ENCODE peak calls at places on chromosomes 7 and 10, in six cellular contexts. Q is astrocyte of the cerebellum, W is right lobe of liver, E is fibroblast of mammary gland, N is SK-N-SH, Z is tibial artery. X is an unnamed sample.

GRCh38 chr7:154684651-154685563 is 318.0 kb downstream of the PAXIP1 start:
- DNase-seq in Q (no peak), W (no peak), E (no peak), N (peak), Z (no peak), X (no peak)

GRCh38 chr7:107505997-107506682 is 36.3 kb downstream of the GPR22 start:
- DNase-seq in E (peak), Z (no peak), W (peak), N (no peak), Q (no peak), X (no peak)

GRCh38 chr7:155380986-155381851 is 76.7 kb upstream of the EN2 start:
- DNase-seq in E (no peak), N (peak), Q (no peak), W (no peak), Z (no peak), X (no peak)

GRCh38 chr7:2309889-2310331 is 4.3 kb downstream of the SNX8 start:
- DNase-seq in Z (no peak), N (no peak), E (peak), Q (peak), W (no peak), X (peak)

GRCh38 chr7:157768198-157768597 is 431.4 kb downstream of the DNAJB6 start:
- DNase-seq in E (no peak), W (no peak), N (no peak), Q (no peak), Z (no peak), X (no peak)

GRCh38 chr7:151715661-151716338 is 161.1 kb downstream of the PRKAG2 start:
- DNase-seq in N (no peak), E (no peak), Q (no peak), Z (no peak), W (no peak), X (no peak)

GRCh38 chr10:122844146-122844545 is 1.5 kb downstream of the CUZD1 start:
- DNase-seq in Q (no peak), W (no peak), Z (no peak), N (no peak), E (no peak), X (no peak)

GRCh38 chr10:62037166-62037831 is 135.8 kb downstream of the ARID5B start:
- DNase-seq in N (no peak), W (no peak), Z (no peak), Q (no peak), E (peak), X (peak)

GRCh38 chr7:13179011-13179574 is 491.7 kb downstream of the ARL4A start:
- DNase-seq in E (peak), N (peak), W (no peak), Q (no peak), Z (no peak), X (no peak)

GRCh38 chr7:7653568-7654187 is 13.1 kb downstream of the UMAD1 start:
- DNase-seq in N (peak), Q (no peak), W (no peak), Z (no peak), E (peak), X (no peak)

GRCh38 chr7:17802056-17802455 is 138.2 kb downstream of the SNX13 start:
- DNase-seq in Z (no peak), W (no peak), Q (no peak), E (peak), N (no peak), X (peak)

GRCh38 chr7:120981888-120982615 is 6.5 kb upstream of the CPED1 start:
- DNase-seq in E (peak), N (no peak), W (no peak), Z (no peak), Q (peak), X (peak)

GRCh38 chr7:15889501-15889900 is 203.0 kb upstream of the MEOX2 start:
- DNase-seq in Q (no peak), N (peak), W (no peak), E (peak), Z (peak), X (peak)

GRCh38 chr10:96512997-96513685 is 585 bp downstream of the TLL2 start:
- DNase-seq in E (peak), W (peak), N (peak), Q (no peak), Z (no peak), X (peak)

GRCh38 chr10:74585231-74586087 is 240.9 kb upstream of the KAT6B start:
- DNase-seq in N (peak), W (no peak), Q (peak), Z (no peak), E (peak), X (peak)

GRCh38 chr7:27636326-27637006 is 26.2 kb downstream of the HIBADH start:
- DNase-seq in E (peak), N (no peak), Q (no peak), Z (no peak), W (no peak), X (peak)

GRCh38 chr10:68106656-68107055 is 2.6 kb upstream of the MYPN start:
- DNase-seq in N (no peak), Z (no peak), E (peak), W (no peak), Q (peak), X (peak)

GRCh38 chr10:36492590-36493510 is 632.5 kb upstream of the ANKRD30A start:
- DNase-seq in Q (peak), Z (no peak), E (peak), W (no peak), N (no peak), X (peak)

GRCh38 chr10:132899054-132899750 is 43.2 kb downstream of the CFAP46 start:
- DNase-seq in W (peak), Q (no peak), Z (peak), N (no peak), E (no peak), X (no peak)

GRCh38 chr7:33886100-33886623 is 19.2 kb upstream of the BMPER start:
- DNase-seq in Q (no peak), Z (no peak), W (no peak), E (peak), N (peak), X (no peak)

GRCh38 chr7:27164381-27165088 is 802 bp downstream of the HOXA9 start:
- DNase-seq in Q (no peak), Z (no peak), W (no peak), N (no peak), E (peak), X (no peak)

GRCh38 chr7:111855842-111856227 is 293.5 kb upstream of the IMMP2L start:
- DNase-seq in Z (no peak), E (peak), N (peak), W (no peak), Q (no peak), X (peak)

GRCh38 chr10:42830237-42830636 is 47.6 kb downstream of the BMS1 start:
- DNase-seq in Z (no peak), E (no peak), Q (no peak), W (no peak), N (no peak), X (no peak)

GRCh38 chr7:74083928-74084721 is 521 bp downstream of the LIMK1 start:
- DNase-seq in E (peak), W (no peak), N (peak), Z (no peak), Q (no peak), X (peak)

GRCh38 chr7:34612671-34613070 is 45.3 kb upstream of the NPSR1 start:
- DNase-seq in Z (no peak), E (no peak), Q (peak), N (no peak), W (no peak), X (peak)

GRCh38 chr10:83917519-83918506 is 221.5 kb upstream of the GHITM start:
- DNase-seq in Q (no peak), W (no peak), N (no peak), E (no peak), Z (peak), X (no peak)

GRCh38 chr7:131623154-131623553 is 66.7 kb upstream of the PODXL start:
- DNase-seq in W (peak), Q (no peak), E (no peak), Z (peak), N (no peak), X (no peak)

GRCh38 chr10:121288864-121289659 is 309.2 kb downstream of the FGFR2 start:
- DNase-seq in W (no peak), Z (no peak), N (no peak), Q (no peak), E (no peak), X (no peak)

GRCh38 chr7:74396993-74397392 is 56.7 kb upstream of the GTF2IRD1 start:
- DNase-seq in W (no peak), E (no peak), N (no peak), Z (peak), Q (no peak), X (no peak)

GRCh38 chr7:6375346-6376101 is 72.2 kb downstream of the DAGLB start:
- DNase-seq in Z (no peak), E (peak), Q (peak), N (no peak), W (no peak), X (peak)

GRCh38 chr10:63798599-63799498 is 277.6 kb downstream of the REEP3 start:
- DNase-seq in W (peak), Z (peak), N (no peak), E (peak), Q (peak), X (peak)

GRCh38 chr7:2431260-2431867 is 28.0 kb downstream of the CHST12 start:
- DNase-seq in E (no peak), Q (no peak), W (no peak), N (peak), Z (no peak), X (no peak)

GRCh38 chr7:96311967-96312366 is 9.9 kb downstream of the SLC25A13 start:
- DNase-seq in Z (peak), Q (no peak), E (peak), W (no peak), N (no peak), X (peak)

GRCh38 chr10:102773986-102774385 is 30.2 kb downstream of the WBP1L start:
- DNase-seq in W (no peak), Z (peak), Q (no peak), N (no peak), E (peak), X (peak)

GRCh38 chr10:543862-544822 is 145.3 kb downstream of the DIP2C start:
- DNase-seq in W (no peak), Z (no peak), E (no peak), Q (no peak), N (no peak), X (no peak)

GRCh38 chr7:106353944-106354343 is 69.2 kb upstream of the NAMPT start:
- DNase-seq in Q (no peak), Z (no peak), E (no peak), W (no peak), N (no peak), X (no peak)
- H3K4me3 ChIP-seq in Q (no peak), Z (no peak), E (no peak), W (no peak), N (no peak), X (no peak)

DNA sequence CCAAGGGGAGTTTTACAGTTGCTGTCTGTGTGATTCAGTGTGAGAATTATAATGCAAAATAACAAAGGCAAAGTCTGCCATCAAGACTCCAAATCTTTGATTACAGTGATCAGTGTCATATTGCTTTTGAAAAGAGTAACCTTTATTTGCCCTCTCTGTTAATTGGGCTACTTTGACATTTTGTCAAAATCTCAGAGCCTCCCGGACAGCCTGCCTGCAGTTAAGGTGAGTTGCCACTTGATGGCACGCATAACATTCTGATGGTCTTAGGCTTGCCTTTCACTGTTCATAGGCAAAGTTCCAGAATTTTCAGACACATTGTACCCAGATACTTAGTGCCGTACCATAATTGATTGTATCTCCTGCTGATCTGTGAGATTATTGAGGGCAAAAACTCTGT is 253.5 kb downstream of the ABCA13 start:
- DNase-seq in Q (no peak), Z (no peak), E (peak), W (no peak), N (peak), X (peak)
- TF ChIP-seq CTCF in Q (peak), Z (no peak), E (no peak), W (peak), N (peak), X (peak)

DNA sequence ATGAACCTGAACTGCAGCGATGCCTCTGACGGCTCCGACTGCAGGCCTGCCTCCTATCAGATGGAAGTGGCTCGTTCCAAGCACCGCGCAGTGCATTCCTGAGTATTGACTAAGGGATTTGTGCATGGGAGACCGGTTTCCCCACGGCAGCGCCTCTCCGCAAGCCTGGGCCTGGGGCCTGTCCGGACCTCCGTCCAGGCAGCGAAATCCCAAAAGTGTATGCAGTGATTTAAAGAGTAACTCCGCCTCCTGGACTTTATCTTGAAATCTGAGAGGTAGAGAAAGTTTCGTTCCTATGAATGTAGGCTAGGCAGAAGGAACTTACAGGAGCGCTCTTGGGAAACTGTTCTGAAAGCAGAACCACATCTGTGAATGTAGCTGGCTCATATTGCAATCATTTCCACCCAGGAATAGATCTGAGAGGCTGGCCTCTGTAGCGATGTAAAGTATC is 106.2 kb upstream of the CELF2 start:
- DNase-seq in Z (peak), E (peak), N (no peak), W (no peak), Q (peak), X (peak)
- H3K4me3 ChIP-seq in Z (peak), E (peak), N (no peak), W (no peak), Q (peak), X (peak)

GRCh38 chr7:97845622-97846203 is 26.5 kb downstream of the ASNS start:
- DNase-seq in Z (no peak), W (no peak), N (peak), Q (no peak), E (peak), X (peak)
- TF ChIP-seq CTCF in Z (peak), W (peak), N (peak), Q (peak), E (peak), X (peak)

DNA sequence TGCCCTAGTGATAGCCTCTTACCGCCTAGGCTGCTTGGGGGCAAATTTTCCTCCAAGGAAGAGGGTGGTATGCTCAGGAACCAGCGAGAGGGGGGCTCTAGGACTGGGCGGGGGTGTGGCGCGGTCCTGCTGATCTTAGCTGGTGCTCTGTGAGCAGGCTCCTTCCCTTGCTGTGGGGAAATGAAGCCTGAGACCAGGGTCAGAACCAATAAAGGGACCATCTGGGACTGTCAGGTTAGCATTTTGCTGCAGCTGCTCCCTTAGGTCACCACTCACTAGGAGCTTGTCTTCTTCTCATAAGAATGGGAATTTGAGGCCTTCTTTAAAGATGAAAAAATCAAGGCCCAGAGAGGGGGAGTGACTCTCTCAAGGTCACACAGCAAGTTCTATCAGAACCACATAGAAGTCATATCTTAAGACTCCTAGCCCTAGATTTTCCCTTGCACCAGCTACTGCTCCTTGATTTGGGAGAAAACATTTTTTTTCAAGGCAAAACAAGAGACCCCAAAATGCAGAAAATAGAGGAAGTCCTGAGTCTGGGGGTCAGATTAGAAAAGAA is 2.0 kb upstream of the NEUROG3 start:
- DNase-seq in E (no peak), Q (no peak), W (no peak), N (no peak), Z (no peak), X (no peak)
- H3K4me3 ChIP-seq in E (no peak), Q (no peak), W (no peak), N (no peak), Z (no peak), X (no peak)

GRCh38 chr10:111207525-111207924 is 130.7 kb downstream of the ADRA2A start:
- DNase-seq in Q (no peak), W (no peak), E (no peak), Z (no peak), N (peak), X (no peak)
- TF ChIP-seq CTCF in Q (no peak), W (peak), E (no peak), Z (no peak), N (no peak), X (no peak)

X was measured in AG10803.